ENCODE peak calls at places on chromosomes 6 and 20, in seven cellular contexts. One of them, this sample, is unnamed.

GRCh38 chr20:11332376-11332775 is 585.3 kb upstream of the BTBD3 start:
- DNase-seq in body of pancreas: no peak
- DNase-seq in PC-3: no peak
- DNase-seq in cardiac muscle cell: peak; percentile 6
- DNase-seq in colonic mucosa: no peak
- DNase-seq in adrenal gland: no peak
- DNase-seq in psoas muscle: no peak
- DNase-seq in this sample: no peak

GRCh38 chr6:111775145-111775936 is 97.9 kb downstream of the FYN start:
- DNase-seq in body of pancreas: no peak
- DNase-seq in cardiac muscle cell: peak; percentile 34
- DNase-seq in PC-3: no peak
- DNase-seq in colonic mucosa: no peak
- DNase-seq in adrenal gland: no peak
- DNase-seq in psoas muscle: no peak
- DNase-seq in this sample: no peak

GRCh38 chr6:43297644-43298564 is at the start of gene SLC22A7:
- DNase-seq in PC-3: no peak
- DNase-seq in psoas muscle: no peak
- DNase-seq in cardiac muscle cell: peak; percentile 33
- DNase-seq in body of pancreas: peak; percentile 47
- DNase-seq in adrenal gland: no peak
- DNase-seq in colonic mucosa: no peak
- DNase-seq in this sample: peak; percentile 65

GRCh38 chr6:166563805-166564204 is 22.7 kb downstream of the RAMACL start:
- DNase-seq in adrenal gland: no peak
- DNase-seq in body of pancreas: no peak
- DNase-seq in colonic mucosa: no peak
- DNase-seq in PC-3: no peak
- DNase-seq in psoas muscle: no peak
- DNase-seq in cardiac muscle cell: no peak
- DNase-seq in this sample: no peak

GRCh38 chr6:123027392-123027791 is 31.4 kb downstream of the CLVS2 start:
- DNase-seq in psoas muscle: no peak
- DNase-seq in body of pancreas: no peak
- DNase-seq in cardiac muscle cell: no peak
- DNase-seq in adrenal gland: no peak
- DNase-seq in PC-3: no peak
- DNase-seq in colonic mucosa: no peak
- DNase-seq in this sample: no peak

GRCh38 chr6:83068628-83069027 is 1.2 kb downstream of the DOP1A start:
- DNase-seq in colonic mucosa: no peak
- DNase-seq in adrenal gland: no peak
- DNase-seq in PC-3: no peak
- DNase-seq in cardiac muscle cell: no peak
- DNase-seq in body of pancreas: no peak
- DNase-seq in psoas muscle: no peak
- DNase-seq in this sample: no peak

GRCh38 chr6:158801655-158802294 is 17.4 kb downstream of the EZR start:
- DNase-seq in PC-3: no peak
- DNase-seq in colonic mucosa: peak; percentile 83
- DNase-seq in cardiac muscle cell: no peak
- DNase-seq in psoas muscle: peak; percentile 67
- DNase-seq in body of pancreas: peak; percentile 68
- DNase-seq in adrenal gland: no peak
- DNase-seq in this sample: peak; percentile 71

GRCh38 chr6:88983532-88983931 is 20.1 kb upstream of the RNGTT start:
- DNase-seq in adrenal gland: no peak
- DNase-seq in body of pancreas: peak; percentile 40
- DNase-seq in PC-3: peak; percentile 45
- DNase-seq in psoas muscle: peak; percentile 19
- DNase-seq in colonic mucosa: peak; percentile 41
- DNase-seq in cardiac muscle cell: peak; percentile 74
- DNase-seq in this sample: no peak

GRCh38 chr6:65638047-65638831 is 68.8 kb downstream of the EYS start:
- DNase-seq in body of pancreas: no peak
- DNase-seq in PC-3: peak; percentile 43
- DNase-seq in adrenal gland: no peak
- DNase-seq in psoas muscle: no peak
- DNase-seq in colonic mucosa: peak; percentile 28
- DNase-seq in cardiac muscle cell: no peak
- DNase-seq in this sample: no peak

GRCh38 chr6:37381579-37381978 is 27.8 kb downstream of the RNF8 start:
- DNase-seq in adrenal gland: no peak
- DNase-seq in cardiac muscle cell: peak; percentile 62
- DNase-seq in PC-3: peak; percentile 88
- DNase-seq in colonic mucosa: peak; percentile 21
- DNase-seq in body of pancreas: peak; percentile 38
- DNase-seq in psoas muscle: no peak
- DNase-seq in this sample: no peak

GRCh38 chr6:138498575-138499302 is 555 bp downstream of the NHSL1 start:
- DNase-seq in adrenal gland: no peak
- DNase-seq in colonic mucosa: no peak
- DNase-seq in psoas muscle: no peak
- DNase-seq in cardiac muscle cell: no peak
- DNase-seq in PC-3: no peak
- DNase-seq in body of pancreas: no peak
- DNase-seq in this sample: no peak

GRCh38 chr6:89357390-89357789 is 4.9 kb upstream of the UBE2J1 start:
- DNase-seq in adrenal gland: no peak
- DNase-seq in PC-3: no peak
- DNase-seq in cardiac muscle cell: no peak
- DNase-seq in colonic mucosa: no peak
- DNase-seq in psoas muscle: no peak
- DNase-seq in body of pancreas: no peak
- DNase-seq in this sample: no peak

GRCh38 chr6:3500262-3501001 is 43.6 kb upstream of the SLC22A23 start:
- DNase-seq in body of pancreas: no peak
- DNase-seq in PC-3: peak; percentile 88
- DNase-seq in psoas muscle: no peak
- DNase-seq in colonic mucosa: no peak
- DNase-seq in cardiac muscle cell: no peak
- DNase-seq in adrenal gland: no peak
- DNase-seq in this sample: no peak

GRCh38 chr6:15659181-15659580 is 3.6 kb downstream of the DTNBP1 start:
- DNase-seq in PC-3: no peak
- DNase-seq in body of pancreas: no peak
- DNase-seq in cardiac muscle cell: no peak
- DNase-seq in adrenal gland: no peak
- DNase-seq in psoas muscle: no peak
- DNase-seq in colonic mucosa: no peak
- DNase-seq in this sample: no peak

GRCh38 chr20:35604444-35604750 is 11.2 kb upstream of the SPAG4 start:
- DNase-seq in body of pancreas: no peak
- DNase-seq in cardiac muscle cell: no peak
- DNase-seq in adrenal gland: no peak
- DNase-seq in PC-3: no peak
- DNase-seq in colonic mucosa: peak; percentile 56
- DNase-seq in psoas muscle: no peak
- DNase-seq in this sample: no peak

DNA sequence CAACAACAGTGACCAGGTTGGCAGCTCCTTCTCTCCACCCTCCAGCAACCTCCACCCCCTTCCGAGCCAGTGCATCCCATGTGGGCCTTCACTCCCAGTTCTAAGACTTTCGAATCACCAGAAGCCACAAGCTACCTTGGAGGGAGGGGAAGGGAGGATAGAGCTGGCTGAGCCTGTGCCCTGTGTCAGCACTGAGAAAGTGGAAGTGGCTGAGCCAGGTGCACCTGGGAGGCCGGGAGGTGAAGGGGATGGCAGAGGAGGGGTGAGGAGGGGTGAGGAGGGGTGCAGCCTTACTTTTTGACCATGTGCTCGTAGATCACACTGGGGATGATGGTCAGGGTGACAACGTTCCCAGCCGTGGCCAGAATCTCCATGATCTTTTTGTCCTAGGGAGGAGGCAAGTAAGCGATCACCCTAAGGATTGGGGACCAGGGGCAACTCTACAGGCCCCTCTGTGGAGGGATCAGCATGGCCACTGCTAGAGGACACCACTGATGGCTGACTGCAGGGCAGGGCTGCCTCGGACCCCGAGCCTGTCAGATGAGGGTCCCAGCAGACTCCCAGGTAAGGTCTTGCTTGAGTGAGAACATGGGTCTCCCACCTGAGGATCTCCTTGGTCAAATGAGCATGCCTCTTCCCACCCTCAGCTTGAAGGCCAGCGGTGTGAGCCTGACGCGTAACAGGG is 18.3 kb downstream of the SDCBP2 start:
- DNase-seq in colonic mucosa: no peak
- DNase-seq in adrenal gland: no peak
- DNase-seq in cardiac muscle cell: no peak
- DNase-seq in psoas muscle: no peak
- DNase-seq in PC-3: no peak
- DNase-seq in body of pancreas: no peak
- DNase-seq in this sample: no peak
- H3K4me1 ChIP-seq in colonic mucosa: no peaks in the 10 kb centered on the region
- H3K4me1 ChIP-seq in adrenal gland: peaks cover 8% of the 10 kb centered on the region
- H3K4me1 ChIP-seq in cardiac muscle cell: no peaks in the 10 kb centered on the region
- H3K4me1 ChIP-seq in psoas muscle: no peaks in the 10 kb centered on the region
- H3K4me1 ChIP-seq in PC-3: peaks cover 5% of the 10 kb centered on the region
- H3K4me1 ChIP-seq in body of pancreas: peaks cover 8% of the 10 kb centered on the region
- H3K4me1 ChIP-seq in this sample: no peaks in the 10 kb centered on the region

DNA sequence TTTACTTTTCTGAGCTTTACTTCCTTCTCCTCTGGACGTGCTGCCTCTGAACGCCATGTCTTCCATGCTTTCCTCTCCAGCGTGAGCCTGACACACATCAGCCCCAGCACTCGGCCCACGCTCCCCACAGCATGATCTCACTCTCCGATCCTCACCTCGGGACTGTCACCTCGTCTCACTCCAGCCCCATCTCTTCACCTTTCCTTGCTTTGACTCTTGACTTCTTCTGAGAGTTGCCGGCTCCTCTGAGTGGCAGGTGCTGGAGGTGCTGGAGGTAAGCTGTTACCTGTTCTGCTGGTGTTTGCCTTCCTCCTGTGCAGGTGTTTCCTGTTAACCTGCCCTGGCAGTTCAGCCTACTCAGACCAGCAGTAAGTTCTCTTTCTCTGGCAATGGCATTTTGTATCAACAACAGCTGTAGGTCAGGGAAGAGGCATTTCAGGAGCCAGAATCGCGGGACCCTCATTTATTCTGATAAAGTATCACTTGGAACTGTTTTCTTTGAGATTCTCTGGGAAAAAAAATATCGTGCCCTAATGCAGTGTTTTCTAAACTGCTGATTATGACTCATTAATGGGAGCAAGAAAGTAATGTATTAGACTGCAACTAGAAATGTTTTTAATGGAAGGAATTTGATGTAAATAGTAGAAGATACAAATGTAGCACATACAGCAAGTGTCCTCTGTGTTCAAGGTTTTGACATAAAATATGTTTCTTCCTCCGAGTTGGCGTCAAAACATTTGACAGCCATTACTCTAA is 106.5 kb downstream of the ARID1B start:
- DNase-seq in colonic mucosa: peak; percentile 61
- DNase-seq in psoas muscle: no peak
- DNase-seq in cardiac muscle cell: no peak
- DNase-seq in body of pancreas: peak; percentile 45
- DNase-seq in PC-3: no peak
- DNase-seq in adrenal gland: no peak
- DNase-seq in this sample: no peak
- H3K4me1 ChIP-seq in colonic mucosa: peaks cover 5% of the 10 kb centered on the region
- H3K4me1 ChIP-seq in psoas muscle: peaks cover 63% of the 10 kb centered on the region
- H3K4me1 ChIP-seq in cardiac muscle cell: peaks cover 21% of the 10 kb centered on the region
- H3K4me1 ChIP-seq in body of pancreas: peaks cover 46% of the 10 kb centered on the region
- H3K4me1 ChIP-seq in PC-3: peaks cover 6% of the 10 kb centered on the region
- H3K4me1 ChIP-seq in adrenal gland: peaks cover 19% of the 10 kb centered on the region
- H3K4me1 ChIP-seq in this sample: peaks cover 28% of the 10 kb centered on the region

GRCh38 chr6:149202967-149203366 is 114.5 kb upstream of the TAB2 start:
- DNase-seq in psoas muscle: no peak
- DNase-seq in PC-3: no peak
- DNase-seq in cardiac muscle cell: no peak
- DNase-seq in body of pancreas: no peak
- DNase-seq in adrenal gland: no peak
- DNase-seq in colonic mucosa: no peak
- DNase-seq in this sample: no peak
- H3K4me1 ChIP-seq in psoas muscle: no peaks in the 10 kb centered on the region
- H3K4me1 ChIP-seq in PC-3: no peaks in the 10 kb centered on the region
- H3K4me1 ChIP-seq in cardiac muscle cell: peaks cover 9% of the 10 kb centered on the region
- H3K4me1 ChIP-seq in body of pancreas: no peaks in the 10 kb centered on the region
- H3K4me1 ChIP-seq in adrenal gland: no peaks in the 10 kb centered on the region
- H3K4me1 ChIP-seq in colonic mucosa: no peaks in the 10 kb centered on the region
- H3K4me1 ChIP-seq in this sample: no peaks in the 10 kb centered on the region

DNA sequence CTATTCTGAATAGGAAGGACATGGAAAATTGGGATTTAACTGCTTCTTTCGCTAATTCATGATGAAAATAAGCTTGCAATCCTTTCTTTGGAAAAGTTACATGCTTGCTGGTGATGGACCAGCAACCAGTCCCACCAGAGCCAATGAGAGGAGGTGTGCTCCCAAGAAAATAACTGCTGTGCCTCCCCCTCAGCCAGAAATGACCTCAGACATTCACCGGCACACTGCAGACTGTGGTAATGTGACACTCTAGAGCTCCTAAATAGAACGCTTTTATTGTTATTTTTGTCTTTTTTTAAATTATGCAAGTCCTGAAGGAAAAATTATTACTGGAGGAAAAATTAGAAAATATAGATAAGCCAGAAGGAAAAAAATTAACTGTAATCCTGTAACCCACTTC is 2.6 kb downstream of the PYGB start:
- DNase-seq in body of pancreas: no peak
- DNase-seq in psoas muscle: no peak
- DNase-seq in colonic mucosa: peak; percentile 24
- DNase-seq in cardiac muscle cell: no peak
- DNase-seq in adrenal gland: no peak
- DNase-seq in PC-3: peak; percentile 48
- DNase-seq in this sample: no peak
- H3K4me1 ChIP-seq in body of pancreas: peaks cover 48% of the 10 kb centered on the region
- H3K4me1 ChIP-seq in psoas muscle: peaks cover 28% of the 10 kb centered on the region
- H3K4me1 ChIP-seq in colonic mucosa: peaks cover 13% of the 10 kb centered on the region
- H3K4me1 ChIP-seq in cardiac muscle cell: peaks cover 76% of the 10 kb centered on the region
- H3K4me1 ChIP-seq in adrenal gland: peaks cover 35% of the 10 kb centered on the region
- H3K4me1 ChIP-seq in PC-3: peaks cover 58% of the 10 kb centered on the region
- H3K4me1 ChIP-seq in this sample: peaks cover 39% of the 10 kb centered on the region

DNA sequence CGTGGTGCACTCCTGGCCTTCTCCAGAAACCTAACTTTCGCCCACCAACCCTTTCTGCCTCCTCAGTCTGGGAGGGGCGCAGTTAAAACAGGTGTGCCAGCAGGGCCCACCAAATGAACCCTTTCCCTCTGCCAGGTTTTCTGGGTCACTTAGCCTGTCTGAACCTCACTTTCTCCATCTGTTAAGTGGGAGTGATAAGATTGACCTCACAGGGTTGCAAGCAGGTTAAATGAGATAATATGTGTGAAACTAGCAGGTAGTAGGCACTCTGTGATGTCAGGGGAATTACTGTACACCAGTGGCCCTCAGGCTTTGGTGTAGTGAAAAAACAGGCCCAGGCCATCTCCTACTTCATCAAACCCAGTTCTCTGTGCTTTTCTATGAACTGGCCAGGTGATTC is 14.1 kb downstream of the BNIP5 start:
- DNase-seq in colonic mucosa: no peak
- DNase-seq in psoas muscle: no peak
- DNase-seq in body of pancreas: no peak
- DNase-seq in cardiac muscle cell: no peak
- DNase-seq in adrenal gland: no peak
- DNase-seq in PC-3: no peak
- DNase-seq in this sample: no peak
- H3K4me1 ChIP-seq in colonic mucosa: no peaks in the 10 kb centered on the region
- H3K4me1 ChIP-seq in psoas muscle: no peaks in the 10 kb centered on the region
- H3K4me1 ChIP-seq in body of pancreas: peaks cover 15% of the 10 kb centered on the region
- H3K4me1 ChIP-seq in cardiac muscle cell: no peaks in the 10 kb centered on the region
- H3K4me1 ChIP-seq in adrenal gland: peaks cover 8% of the 10 kb centered on the region
- H3K4me1 ChIP-seq in PC-3: no peaks in the 10 kb centered on the region
- H3K4me1 ChIP-seq in this sample: no peaks in the 10 kb centered on the region